ENCODE peak calls at places on chromosomes 13 and 19, in four cellular contexts. One of them, this sample, is unnamed.

GRCh38 chr19:4639531-4640246 is 373 bp downstream of the TNFAIP8L1 start:
- DNase-seq in breast epithelium: no peak
- DNase-seq in NCI-H1105: no peak
- DNase-seq in MM.1S: no peak
- DNase-seq in this sample: no peak

GRCh38 chr19:12987781-12988180 is 7.5 kb upstream of the NFIX start:
- DNase-seq in breast epithelium: no peak
- DNase-seq in MM.1S: peak
- DNase-seq in NCI-H1105: peak
- DNase-seq in this sample: no peak

GRCh38 chr13:46778879-46779278 is 18.1 kb downstream of the ESD start:
- DNase-seq in MM.1S: no peak
- DNase-seq in breast epithelium: no peak
- DNase-seq in NCI-H1105: no peak
- DNase-seq in this sample: no peak

GRCh38 chr13:22757530-22758120 is 423.2 kb upstream of the SGCG start:
- DNase-seq in NCI-H1105: no peak
- DNase-seq in MM.1S: no peak
- DNase-seq in breast epithelium: no peak
- DNase-seq in this sample: no peak

GRCh38 chr19:7340959-7341837 is 7.5 kb upstream of the ARHGEF18 start:
- DNase-seq in NCI-H1105: peak
- DNase-seq in MM.1S: peak
- DNase-seq in breast epithelium: peak
- DNase-seq in this sample: peak

GRCh38 chr13:97338571-97338970 is 95.4 kb upstream of the RAP2A start:
- DNase-seq in breast epithelium: no peak
- DNase-seq in NCI-H1105: no peak
- DNase-seq in MM.1S: no peak
- DNase-seq in this sample: no peak

GRCh38 chr19:2016041-2016807 is 710 bp upstream of the BTBD2 start:
- DNase-seq in MM.1S: peak
- DNase-seq in breast epithelium: peak
- DNase-seq in NCI-H1105: peak
- DNase-seq in this sample: peak

GRCh38 chr19:34277244-34277643 is 22.9 kb downstream of the GARRE1 start:
- DNase-seq in MM.1S: no peak
- DNase-seq in NCI-H1105: no peak
- DNase-seq in breast epithelium: no peak
- DNase-seq in this sample: no peak

GRCh38 chr13:110520431-110521295 is 40.9 kb downstream of the RAB20 start:
- DNase-seq in breast epithelium: peak
- DNase-seq in NCI-H1105: no peak
- DNase-seq in MM.1S: no peak
- DNase-seq in this sample: peak

GRCh38 chr13:96492758-96493157 is 402.9 kb downstream of the HS6ST3 start:
- DNase-seq in MM.1S: no peak
- DNase-seq in NCI-H1105: peak
- DNase-seq in breast epithelium: no peak
- DNase-seq in this sample: no peak

GRCh38 chr19:30755581-30755980 is 383.4 kb downstream of the ZNF536 start:
- DNase-seq in breast epithelium: no peak
- DNase-seq in MM.1S: no peak
- DNase-seq in NCI-H1105: no peak
- DNase-seq in this sample: no peak

GRCh38 chr13:89136678-89137077 is 1465.5 kb downstream of the SLITRK5 start:
- DNase-seq in breast epithelium: no peak
- DNase-seq in NCI-H1105: no peak
- DNase-seq in MM.1S: no peak
- DNase-seq in this sample: no peak

GRCh38 chr19:31380854-31381253 is 31.6 kb upstream of the TSHZ3 start:
- DNase-seq in breast epithelium: no peak
- DNase-seq in MM.1S: no peak
- DNase-seq in NCI-H1105: no peak
- DNase-seq in this sample: no peak

GRCh38 chr13:91249370-91249769 is 98.1 kb upstream of the MIR17HG start:
- DNase-seq in MM.1S: no peak
- DNase-seq in NCI-H1105: no peak
- DNase-seq in breast epithelium: no peak
- DNase-seq in this sample: no peak

GRCh38 chr13:106182404-106182803 is 353.1 kb downstream of the EFNB2 start:
- DNase-seq in NCI-H1105: no peak
- DNase-seq in breast epithelium: no peak
- DNase-seq in MM.1S: no peak
- DNase-seq in this sample: no peak

GRCh38 chr19:44202470-44202869 is 9.9 kb upstream of the ZNF227 start:
- DNase-seq in breast epithelium: no peak
- DNase-seq in NCI-H1105: no peak
- DNase-seq in MM.1S: no peak
- DNase-seq in this sample: no peak

GRCh38 chr19:30402790-30403189 is 30.6 kb downstream of the ZNF536 start:
- DNase-seq in breast epithelium: no peak
- DNase-seq in MM.1S: no peak
- DNase-seq in NCI-H1105: no peak
- DNase-seq in this sample: no peak

GRCh38 chr19:5893907-5894703 is 9.5 kb downstream of the NDUFA11 start:
- DNase-seq in NCI-H1105: no peak
- DNase-seq in MM.1S: no peak
- DNase-seq in breast epithelium: peak
- DNase-seq in this sample: no peak

GRCh38 chr13:44108345-44108858 is 228.7 kb downstream of the LACC1 start:
- DNase-seq in MM.1S: no peak
- DNase-seq in breast epithelium: peak
- DNase-seq in NCI-H1105: no peak
- DNase-seq in this sample: no peak

GRCh38 chr13:111919826-111920225 is 147.1 kb upstream of the SOX1 start:
- DNase-seq in NCI-H1105: no peak
- DNase-seq in breast epithelium: no peak
- DNase-seq in MM.1S: no peak
- DNase-seq in this sample: no peak